ENCODE peak calls at places on chromosome 7, in five cellular contexts. W, H, V, X and N are unnamed samples.

GRCh38 chr7:17557305-17557704 is 258.9 kb downstream of the AHR start:
- DNase-seq in V (no peak), H (no peak), W (peak; percentile 47), X (no peak), N (no peak)

GRCh38 chr7:51078653-51079052 is 238.0 kb downstream of the COBL start:
- DNase-seq in H (no peak), X (no peak), W (no peak), V (no peak), N (no peak)

GRCh38 chr7:84510501-84510900 is 315.9 kb upstream of the SEMA3A start:
- DNase-seq in V (no peak), X (no peak), H (no peak), W (peak; percentile 16), N (no peak)

GRCh38 chr7:87213801-87214200 is 5.7 kb downstream of the TMEM243 start:
- DNase-seq in H (no peak), W (peak; percentile 22), V (no peak), X (no peak), N (no peak)

GRCh38 chr7:155824195-155824915 is 12.1 kb upstream of the SHH start:
- DNase-seq in V (no peak), H (peak; percentile 80), X (no peak), W (peak; percentile 27), N (no peak)

GRCh38 chr7:30464231-30464660 is 14.3 kb downstream of the NOD1 start:
- DNase-seq in H (no peak), V (no peak), W (no peak), X (no peak), N (no peak)

GRCh38 chr7:139745330-139746143 is 32.3 kb downstream of the HIPK2 start:
- DNase-seq in X (no peak), V (peak; percentile 34), H (no peak), W (no peak), N (no peak)

GRCh38 chr7:77710861-77711260 is 14.6 kb downstream of the RSBN1L start:
- DNase-seq in V (no peak), H (no peak), X (no peak), W (no peak), N (no peak)

GRCh38 chr7:99371376-99371920 is 3.1 kb upstream of the ARPC1B start:
- DNase-seq in W (no peak), H (no peak), V (no peak), X (no peak), N (no peak)

GRCh38 chr7:93949468-93949867 is 27.9 kb downstream of the GNG11 start:
- DNase-seq in V (no peak), H (no peak), W (peak; percentile 78), X (no peak), N (no peak)

GRCh38 chr7:122413339-122413738 is 108.8 kb upstream of the FEZF1 start:
- DNase-seq in H (no peak), X (no peak), V (no peak), W (no peak), N (no peak)

GRCh38 chr7:1924185-1924817 is 254.2 kb downstream of the ELFN1 start:
- DNase-seq in W (peak; percentile 67), V (no peak), H (no peak), X (no peak), N (no peak)

DNA sequence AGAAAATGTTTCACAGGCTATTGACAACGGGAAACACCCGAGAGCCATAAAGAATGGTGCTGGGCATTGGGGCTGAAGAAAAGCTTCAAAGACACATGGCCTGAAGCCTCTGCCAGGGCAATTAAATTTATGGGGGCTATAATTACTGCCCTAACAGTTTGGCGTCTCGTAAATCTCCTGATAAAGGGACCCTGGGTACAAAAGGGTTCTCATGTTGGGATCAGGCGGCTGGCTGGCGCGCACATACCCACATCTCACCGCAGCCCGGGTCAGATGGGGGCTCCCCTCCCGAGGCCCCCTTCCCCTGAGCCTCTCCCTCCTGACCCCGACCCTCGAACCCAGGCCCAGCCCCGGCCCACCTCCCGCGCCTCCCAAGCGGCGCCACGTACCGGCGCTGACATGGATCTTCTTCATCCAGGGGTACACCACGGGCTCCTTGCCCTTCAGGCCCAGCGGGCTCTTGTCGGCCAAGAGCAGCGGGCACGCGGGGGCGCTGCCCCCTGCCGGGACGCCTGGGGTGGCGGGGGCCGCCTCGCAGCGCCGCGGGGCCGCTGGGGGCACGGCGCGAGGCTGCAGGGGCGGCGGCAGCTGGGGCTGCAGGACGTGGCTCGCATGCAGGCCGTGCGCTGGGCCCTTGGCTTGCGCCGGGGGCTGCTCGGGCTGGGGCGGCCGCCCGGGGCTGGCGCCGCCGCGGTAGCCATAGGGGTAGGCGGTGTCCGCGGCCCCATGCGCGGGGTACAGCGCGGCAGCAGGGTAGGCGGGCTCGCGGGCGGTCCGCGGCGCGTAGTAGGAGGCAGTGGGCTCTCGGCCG is 623 bp downstream of the HOXA4 start:
- DNase-seq in H (no peak), W (no peak), X (no peak), V (peak; percentile 44), N (no peak)
- H3K27me3 ChIP-seq in H (no peaks in the 10 kb centered on the region), W (peaks cover 100% of the 10 kb centered on the region), X (no peaks in the 10 kb centered on the region), V (peaks cover 100% of the 10 kb centered on the region), N (peaks cover 20% of the 10 kb centered on the region)

GRCh38 chr7:74656421-74656910 is 1.1 kb upstream of the GTF2I start:
- DNase-seq in X (peak; percentile 78), H (peak; percentile 57), V (peak; percentile 62), W (peak; percentile 30), N (peak; percentile 62)
- H3K4me1 ChIP-seq in X (peaks cover 36% of the 10 kb centered on the region), H (peaks cover 35% of the 10 kb centered on the region), V (peaks cover 30% of the 10 kb centered on the region), W (peaks cover 31% of the 10 kb centered on the region), N (peaks cover 3% of the 10 kb centered on the region)

DNA sequence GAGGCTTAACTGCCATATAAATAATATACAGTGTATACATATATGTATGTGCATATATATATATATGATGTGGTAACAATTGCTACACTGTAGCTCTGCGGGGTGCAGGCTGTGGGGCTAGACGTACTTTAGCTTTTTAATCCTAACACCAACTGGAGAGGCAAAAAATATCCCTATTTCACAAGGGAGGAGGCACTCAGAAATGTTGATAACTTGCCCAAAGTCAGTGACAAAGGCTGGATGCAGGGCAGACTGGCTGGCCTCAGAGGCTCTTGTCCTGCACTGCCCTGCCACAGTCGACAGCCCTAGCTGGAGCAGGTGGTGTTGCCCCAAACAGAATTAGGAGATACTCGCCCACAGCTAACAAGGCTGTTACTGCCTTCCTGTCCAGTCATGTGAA is 1.5 kb upstream of the RELN start:
- DNase-seq in H (no peak), V (no peak), X (no peak), W (no peak), N (no peak)
- H3K27me3 ChIP-seq in H (no peaks in the 10 kb centered on the region), V (peaks cover 78% of the 10 kb centered on the region), X (no peaks in the 10 kb centered on the region), W (peaks cover 7% of the 10 kb centered on the region), N (no peaks in the 10 kb centered on the region)

GRCh38 chr7:138477581-138477980 is 17.5 kb downstream of the TRIM24 start:
- DNase-seq in W (no peak), X (no peak), H (no peak), V (no peak), N (no peak)

GRCh38 chr7:138480527-138480926 is 20.5 kb downstream of the TRIM24 start:
- DNase-seq in H (no peak), X (no peak), V (no peak), W (no peak), N (no peak)

GRCh38 chr7:138478499-138478908 is 18.4 kb downstream of the TRIM24 start:
- DNase-seq in W (no peak), V (no peak), H (peak; percentile 29), X (no peak), N (no peak)

GRCh38 chr7:138475377-138475776 is 15.3 kb downstream of the TRIM24 start:
- DNase-seq in H (no peak), W (no peak), X (no peak), V (no peak), N (no peak)

GRCh38 chr7:138477081-138477578 is 17.1 kb downstream of the TRIM24 start:
- DNase-seq in X (no peak), W (no peak), V (no peak), H (no peak), N (no peak)
- H3K4me1 ChIP-seq in X (peaks cover 22% of the 10 kb centered on the region), W (peaks cover 22% of the 10 kb centered on the region), V (peaks cover 24% of the 10 kb centered on the region), H (peaks cover 21% of the 10 kb centered on the region), N (peaks cover 42% of the 10 kb centered on the region)

DNA sequence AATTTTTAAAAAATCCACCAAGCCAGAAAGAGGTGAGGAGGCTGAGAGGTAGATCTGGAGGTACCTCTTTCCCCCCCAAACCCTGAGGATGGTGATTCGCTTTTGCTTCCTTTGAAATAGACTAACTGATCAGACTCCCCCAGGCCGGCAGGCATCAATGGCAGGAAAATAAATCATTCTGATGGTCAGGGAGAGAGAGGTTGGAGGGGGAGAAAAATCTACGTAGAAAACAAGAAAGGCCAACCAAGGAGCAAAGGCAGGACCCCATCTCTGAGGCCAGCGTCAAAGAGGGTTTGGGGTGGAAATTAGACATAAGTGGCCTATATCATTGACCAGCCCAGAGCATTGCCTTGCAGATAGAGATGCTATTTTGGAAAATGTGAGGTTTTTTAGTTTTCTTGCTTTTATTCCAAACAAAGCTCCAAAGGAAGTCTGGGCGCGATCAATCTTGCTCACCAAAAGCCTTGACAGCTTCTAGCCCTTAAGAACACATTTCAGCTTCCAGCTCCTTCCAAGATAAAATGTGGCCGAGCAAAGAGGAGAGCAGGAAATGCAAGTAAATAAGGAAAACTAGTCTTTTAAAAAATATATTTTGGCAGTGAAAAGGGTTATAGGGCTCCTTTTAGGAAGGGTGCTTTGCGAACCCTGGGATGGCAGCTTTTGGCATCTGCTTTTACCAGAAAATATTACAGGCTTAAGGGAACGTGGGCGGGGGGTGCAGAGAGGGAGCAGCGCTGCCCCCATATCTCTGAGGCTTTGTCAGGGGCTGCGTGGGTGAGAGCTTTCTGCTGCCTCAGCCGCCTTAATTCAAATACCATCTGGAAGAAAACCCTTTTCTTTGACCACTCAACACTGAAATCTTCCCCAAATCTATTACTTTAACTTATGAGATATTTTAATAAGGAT is 2.0 kb upstream of the HOXA2 start:
- DNase-seq in H (no peak), W (no peak), V (no peak), X (no peak), N (no peak)
- H3K27me3 ChIP-seq in H (peaks cover 6% of the 10 kb centered on the region), W (peaks cover 100% of the 10 kb centered on the region), V (peaks cover 100% of the 10 kb centered on the region), X (no peaks in the 10 kb centered on the region), N (no peaks in the 10 kb centered on the region)

GRCh38 chr7:152959610-152960009 is 200.1 kb downstream of the ACTR3B start:
- DNase-seq in X (no peak), H (no peak), V (peak; percentile 51), W (no peak), N (no peak)

GRCh38 chr7:152956006-152956405 is 196.5 kb downstream of the ACTR3B start:
- DNase-seq in V (peak; percentile 15), H (no peak), X (peak; percentile 23), W (no peak), N (no peak)
- H3K4me1 ChIP-seq in V (peaks cover 4% of the 10 kb centered on the region), H (no peaks in the 10 kb centered on the region), X (no peaks in the 10 kb centered on the region), W (no peaks in the 10 kb centered on the region), N (no peaks in the 10 kb centered on the region)